ENCODE peak calls at places on chromosome 16, in seven cellular contexts. M is T47D, X is HCT116, Y is GM12878, D is SK-N-SH, K is HepG2, W is K562. S is an unnamed sample.

GRCh38 chr16:16778322-16778721 is 399.4 kb downstream of the NPIPA7 start:
- DNase-seq in X (no peak), W (no peak), Y (no peak), M (no peak), D (no peak), K (no peak), S (no peak)

GRCh38 chr16:63938661-63939060 is 1183.2 kb downstream of the CDH11 start:
- DNase-seq in D (no peak), K (no peak), Y (no peak), X (no peak), W (no peak), M (no peak), S (no peak)

GRCh38 chr16:30437511-30438046 is 7.7 kb upstream of the DCTPP1 start:
- DNase-seq in D (no peak), Y (no peak), M (no peak), X (no peak), K (peak; percentile 72), W (no peak), S (no peak)

GRCh38 chr16:70746708-70747424 is 54.1 kb downstream of the VAC14 start:
- DNase-seq in X (peak; percentile 75), K (peak; percentile 99), M (peak; percentile 83), D (no peak), Y (no peak), W (peak; percentile 90), S (no peak)

GRCh38 chr16:14378684-14379467 is 251.2 kb downstream of the PARN start:
- DNase-seq in D (no peak), X (no peak), M (no peak), Y (no peak), W (no peak), K (no peak), S (no peak)

GRCh38 chr16:65600046-65600445 is 478.2 kb upstream of the CDH11 start:
- DNase-seq in Y (no peak), W (no peak), D (no peak), M (no peak), K (no peak), X (no peak), S (no peak)

GRCh38 chr16:68015681-68016080 is at the start of gene DPEP2NB:
- DNase-seq in M (no peak), W (no peak), D (no peak), X (no peak), K (no peak), Y (no peak), S (no peak)

GRCh38 chr16:15572329-15573001 is 70.5 kb downstream of the MARF1 start:
- DNase-seq in K (peak; percentile 83), W (no peak), X (no peak), D (no peak), M (no peak), Y (no peak), S (no peak)

GRCh38 chr16:83305092-83305491 is 502.7 kb upstream of the HSBP1 start:
- DNase-seq in M (no peak), Y (no peak), W (no peak), X (no peak), D (no peak), K (no peak), S (no peak)

GRCh38 chr16:4529085-4530060 is 9.2 kb downstream of the CDIP1 start:
- DNase-seq in W (no peak), X (no peak), K (no peak), M (no peak), D (no peak), Y (peak; percentile 23), S (peak; percentile 91)

GRCh38 chr16:24834459-24835335 is 11.1 kb upstream of the SLC5A11 start:
- DNase-seq in X (peak; percentile 18), D (peak; percentile 39), K (peak; percentile 62), Y (no peak), M (peak; percentile 56), W (peak; percentile 80), S (no peak)

GRCh38 chr16:79618041-79618711 is 17.6 kb upstream of the MAF start:
- DNase-seq in X (no peak), W (no peak), Y (no peak), K (no peak), D (no peak), M (no peak), S (no peak)

GRCh38 chr16:86854895-86855294 is 276.5 kb downstream of the FOXL1 start:
- DNase-seq in Y (no peak), K (no peak), D (no peak), X (no peak), W (no peak), M (no peak), S (no peak)

GRCh38 chr16:28845173-28846079 is 722 bp downstream of the TUFM start:
- DNase-seq in W (peak; percentile 83), Y (no peak), D (peak; percentile 51), M (peak; percentile 77), K (peak; percentile 64), X (peak; percentile 53), S (no peak)

GRCh38 chr16:87740909-87741424 is 24.8 kb downstream of the KLHDC4 start:
- DNase-seq in Y (no peak), K (no peak), W (no peak), X (no peak), D (no peak), M (no peak), S (no peak)

GRCh38 chr16:57608462-57609113 is 19.8 kb upstream of the ADGRG1 start:
- DNase-seq in W (no peak), X (no peak), M (no peak), Y (no peak), D (no peak), K (no peak), S (no peak)

GRCh38 chr16:53614346-53614745 is 89.3 kb downstream of the RPGRIP1L start:
- DNase-seq in M (no peak), X (no peak), Y (no peak), K (no peak), D (no peak), W (no peak), S (no peak)

GRCh38 chr16:1906846-1907165 is 11.4 kb downstream of the HS3ST6 start:
- DNase-seq in X (no peak), D (peak; percentile 26), W (no peak), K (no peak), M (no peak), Y (no peak), S (no peak)

GRCh38 chr16:48906076-48906475 is 296.1 kb upstream of the N4BP1 start:
- DNase-seq in K (no peak), D (no peak), M (no peak), X (no peak), Y (no peak), W (no peak), S (no peak)

GRCh38 chr16:55470533-55471371 is 8.2 kb upstream of the MMP2 start:
- DNase-seq in K (no peak), X (no peak), M (no peak), Y (no peak), D (no peak), W (no peak), S (no peak)

GRCh38 chr16:11250786-11251524 is 5.0 kb downstream of the SOCS1 start:
- DNase-seq in M (no peak), Y (no peak), W (no peak), X (no peak), D (no peak), K (no peak), S (no peak)

GRCh38 chr16:5928476-5929055 is 831.0 kb upstream of the EEF2KMT start:
- DNase-seq in M (no peak), X (no peak), Y (no peak), W (no peak), D (peak; percentile 65), K (no peak), S (peak; percentile 49)

GRCh38 chr16:56912746-56913703 is 18.9 kb upstream of the HERPUD1 start:
- DNase-seq in D (no peak), Y (no peak), K (no peak), W (no peak), X (no peak), M (no peak), S (no peak)

GRCh38 chr16:79061199-79061598 is 539.3 kb downstream of the MAF start:
- DNase-seq in M (no peak), W (no peak), D (no peak), K (no peak), X (no peak), Y (no peak), S (no peak)

GRCh38 chr16:2523801-2524231 is 3.6 kb downstream of the AMDHD2 start:
- DNase-seq in D (no peak), K (no peak), M (no peak), Y (no peak), X (no peak), W (no peak), S (no peak)

GRCh38 chr16:1691956-1692355 is 13.9 kb downstream of the JPT2 start:
- DNase-seq in K (no peak), X (no peak), M (no peak), D (no peak), W (no peak), Y (no peak), S (no peak)

GRCh38 chr16:72467157-72467759 is 295.3 kb upstream of the PMFBP1 start:
- DNase-seq in D (peak; percentile 37), X (peak; percentile 28), Y (no peak), W (peak; percentile 30), M (peak; percentile 4), K (peak; percentile 69), S (no peak)

GRCh38 chr16:19844945-19845641 is 39.6 kb downstream of the GPRC5B start:
- DNase-seq in D (no peak), W (peak; percentile 39), M (no peak), X (no peak), K (no peak), Y (no peak), S (no peak)

GRCh38 chr16:177394-177822 is 928 bp downstream of the HBA1 start:
- DNase-seq in D (peak; percentile 70), X (no peak), Y (no peak), M (no peak), W (no peak), K (no peak), S (no peak)

GRCh38 chr16:66703359-66704215 is 7.0 kb upstream of the CMTM4 start:
- DNase-seq in W (peak; percentile 17), Y (no peak), D (peak; percentile 78), K (no peak), X (no peak), M (no peak), S (no peak)
- TF ChIP-seq JUND in W (no peak), Y (no peak), D (no peak), K (no peak), X (no peak), M (no peak), S (no peak)

GRCh38 chr16:26317885-26318284 is 626.1 kb downstream of the HS3ST4 start:
- DNase-seq in X (no peak), K (no peak), Y (no peak), M (no peak), W (no peak), D (no peak), S (no peak)

GRCh38 chr16:26316683-26317464 is 625.1 kb downstream of the HS3ST4 start:
- DNase-seq in Y (no peak), M (peak; percentile 8), W (peak; percentile 18), D (no peak), K (no peak), X (no peak), S (peak; percentile 9)
- TF ChIP-seq JUND in Y (no peak), M (no peak), W (no peak), D (no peak), K (no peak), X (no peak), S (no peak)

GRCh38 chr16:51651061-51651466 is 500.0 kb upstream of the SALL1 start:
- DNase-seq in K (no peak), D (peak; percentile 41), W (no peak), X (no peak), Y (no peak), M (no peak), S (no peak)
- TF ChIP-seq JUND in K (no peak), D (no peak), W (no peak), X (no peak), Y (no peak), M (no peak), S (no peak)

GRCh38 chr16:85170066-85171003 is 58.1 kb upstream of the CIBAR2 start:
- DNase-seq in D (peak; percentile 67), W (no peak), X (no peak), K (no peak), Y (no peak), M (no peak), S (no peak)
- TF ChIP-seq JUND in D (no peak), W (no peak), X (no peak), K (no peak), Y (no peak), M (no peak), S (no peak)

S was measured in H1.